ENCODE peak calls at places on chromosomes 3 and 15, in four cellular contexts. F, N, O and V are unnamed samples.

GRCh38 chr3:104388624-104389023 is 978.1 kb upstream of the ALCAM start:
- DNase-seq in F (no peak), N (peak; percentile 19), O (peak; percentile 5), V (no peak)

GRCh38 chr15:75493732-75494131 is 42.2 kb upstream of the SIN3A start:
- DNase-seq in F (no peak), N (no peak), O (no peak), V (no peak)

GRCh38 chr15:95498956-95499355 is 831.5 kb upstream of the NR2F2 start:
- DNase-seq in F (no peak), N (no peak), O (no peak), V (no peak)

GRCh38 chr3:71054312-71054711 is 529.2 kb downstream of the FOXP1 start:
- DNase-seq in F (no peak), N (no peak), O (no peak), V (no peak)

GRCh38 chr15:41894791-41895463 is 1.1 kb upstream of the SPTBN5 start:
- DNase-seq in F (peak; percentile 68), N (peak; percentile 78), O (peak; percentile 86), V (peak; percentile 82)

GRCh38 chr15:34914316-34914715 is 55.2 kb downstream of the AQR start:
- DNase-seq in F (no peak), N (no peak), O (no peak), V (no peak)

GRCh38 chr15:67201136-67201535 is 53.3 kb downstream of the AAGAB start:
- DNase-seq in F (no peak), N (no peak), O (no peak), V (no peak)

GRCh38 chr15:72323752-72324151 is 3.8 kb upstream of the CELF6 start:
- DNase-seq in F (no peak), N (no peak), O (no peak), V (no peak)

GRCh38 chr3:48243886-48244285 is 3.0 kb downstream of the ZNF589 start:
- DNase-seq in F (no peak), N (no peak), O (no peak), V (no peak)

GRCh38 chr3:48238506-48239085 is 2.3 kb upstream of the ZNF589 start:
- DNase-seq in F (no peak), N (no peak), O (no peak), V (no peak)

GRCh38 chr3:48240000-48240710 is 749 bp upstream of the ZNF589 start:
- DNase-seq in F (no peak), N (no peak), O (no peak), V (no peak)

GRCh38 chr3:48244462-48244861 is 3.6 kb downstream of the ZNF589 start:
- DNase-seq in F (no peak), N (no peak), O (no peak), V (no peak)

DNA sequence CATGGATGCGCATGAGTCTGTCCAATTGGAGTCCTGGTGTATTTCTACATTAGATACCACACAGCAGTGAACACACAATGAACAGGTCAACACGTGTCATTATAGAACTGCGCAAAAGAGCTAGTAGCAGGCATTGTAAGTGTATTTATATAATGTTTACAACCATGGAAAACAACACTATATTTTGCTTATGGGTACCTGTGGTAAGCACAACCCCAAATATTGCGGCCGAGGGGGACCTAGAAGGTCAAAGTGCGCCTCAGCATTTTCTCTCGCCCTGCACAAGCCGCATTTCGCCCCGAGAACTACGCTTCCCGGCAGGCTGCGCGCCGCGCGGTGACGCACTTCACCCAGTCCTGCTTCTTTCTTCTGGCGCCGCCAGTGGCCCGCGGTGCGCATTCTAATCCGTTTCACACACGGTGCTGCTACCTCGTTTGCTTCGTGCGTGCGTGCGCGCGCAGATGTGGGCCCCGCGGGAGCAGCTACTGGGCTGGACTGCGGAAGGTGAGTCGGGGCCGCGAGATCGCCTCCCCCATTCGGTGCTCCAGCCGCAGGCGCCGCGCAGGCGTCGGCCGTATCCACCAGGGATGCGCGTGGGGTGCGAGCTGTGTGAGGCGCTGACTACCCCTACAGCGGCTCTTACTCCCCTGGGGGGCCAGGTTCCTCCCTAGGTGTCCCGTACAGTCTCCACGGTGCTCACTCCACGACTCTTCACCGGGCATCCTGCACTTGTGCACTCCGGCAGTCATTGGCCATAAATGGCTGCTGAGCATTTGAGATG is at the start of gene ZNF589:
- DNase-seq in F (peak; percentile 97), N (peak; percentile 79), O (peak; percentile 94), V (peak; percentile 93)
- TF ChIP-seq CTCF in F (peak; percentile 23), N (peak; percentile 32), O (peak; percentile 48), V (peak; percentile 32)

DNA sequence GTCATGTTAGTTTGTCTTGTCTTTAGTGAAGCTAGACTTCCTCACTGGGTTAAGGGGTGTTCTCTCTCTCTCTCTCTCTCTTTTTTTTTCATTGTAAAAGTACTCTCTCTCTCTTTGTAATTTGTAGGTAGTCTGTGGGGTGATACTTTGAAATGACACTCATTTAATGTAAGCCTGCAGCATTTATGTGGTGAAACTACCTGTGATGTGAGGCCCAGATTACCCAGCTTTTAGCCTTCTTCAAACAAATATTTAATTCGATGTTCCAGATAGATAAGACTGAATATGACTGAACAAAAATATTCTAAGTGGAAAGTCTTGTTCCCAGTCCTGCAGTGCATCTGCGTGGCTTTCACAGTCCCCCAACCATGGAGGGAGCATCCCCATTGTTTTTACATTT is 49.7 kb downstream of the SQOR start:
- DNase-seq in F (no peak), N (no peak), O (no peak), V (no peak)
- TF ChIP-seq CTCF in F (no peak), N (no peak), O (no peak), V (no peak)

DNA sequence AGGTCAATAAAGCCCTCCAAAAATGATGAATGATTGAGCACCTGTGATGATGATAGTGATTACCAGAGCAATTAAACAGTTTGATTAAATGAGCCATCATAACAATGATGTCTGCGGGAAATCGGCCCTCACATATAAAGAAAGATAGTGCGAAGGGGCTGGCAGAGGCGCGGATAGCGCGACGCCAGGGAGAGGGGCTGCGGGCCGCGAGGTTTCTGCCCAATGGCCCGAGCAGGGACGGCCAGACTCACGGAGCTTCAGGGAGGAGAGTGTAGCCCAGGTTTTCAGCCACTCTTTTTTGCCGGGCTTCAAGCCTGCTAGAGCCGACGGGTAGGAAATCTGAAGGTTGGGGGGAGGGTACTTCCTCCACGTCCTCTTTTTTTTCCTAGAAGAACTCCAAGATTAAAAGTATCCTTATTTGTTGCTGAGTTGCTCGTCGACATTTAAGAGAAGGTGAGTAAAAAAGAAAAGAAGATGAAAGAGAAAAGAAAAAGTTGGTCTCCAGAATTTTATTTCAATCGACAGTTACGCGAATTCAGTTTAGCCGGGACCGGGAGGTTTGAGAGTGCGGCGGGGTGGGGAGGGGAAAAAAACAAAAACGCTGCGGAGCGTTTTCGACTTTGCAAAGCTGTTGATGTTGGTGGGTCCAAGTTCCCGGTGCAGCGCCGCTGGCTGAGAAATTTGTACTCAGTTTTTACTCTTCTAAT is 2.1 kb upstream of the MEIS2 start:
- DNase-seq in F (no peak), N (peak; percentile 33), O (no peak), V (no peak)
- TF ChIP-seq CTCF in F (no peak), N (no peak), O (no peak), V (no peak)

DNA sequence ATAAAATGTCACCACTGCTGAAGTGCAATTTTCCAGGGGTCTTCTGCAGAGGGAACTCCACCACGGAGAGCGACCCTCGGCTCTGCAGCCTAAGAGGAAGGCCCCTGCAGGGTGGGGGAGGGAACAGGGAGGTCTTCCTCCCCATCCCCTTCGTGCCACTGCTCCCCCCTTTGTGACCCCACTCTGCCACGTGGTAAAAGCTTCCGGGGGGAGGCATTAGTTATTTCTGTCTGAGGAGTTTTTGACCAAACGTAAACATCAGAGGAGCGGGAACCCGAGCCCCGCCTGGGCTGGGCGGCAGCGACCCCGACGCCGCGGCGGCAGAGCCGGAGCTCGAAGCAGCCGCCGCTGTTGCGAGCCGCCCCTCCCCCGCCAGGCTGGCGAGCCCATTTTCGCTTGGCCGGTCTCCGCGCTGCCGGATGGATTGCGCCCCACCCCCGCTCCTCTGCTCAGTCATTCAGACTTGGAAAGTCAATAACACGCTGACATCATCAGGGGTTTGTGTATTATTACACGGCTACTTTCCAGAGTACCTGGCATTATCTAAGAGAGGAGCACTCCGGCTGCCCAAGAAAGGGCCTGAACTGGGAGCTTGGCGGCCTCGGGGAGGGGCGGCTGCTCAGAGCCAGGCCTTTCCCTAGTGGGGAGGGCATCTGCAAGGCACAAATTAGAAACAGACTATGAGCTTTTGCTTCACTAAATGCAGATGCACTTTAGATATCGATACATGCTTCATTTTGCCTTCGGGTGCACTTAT is 162.5 kb upstream of the TBL1XR1 start:
- DNase-seq in F (peak; percentile 96), N (peak; percentile 99), O (peak; percentile 97), V (peak; percentile 97)
- TF ChIP-seq CTCF in F (no peak), N (no peak), O (no peak), V (peak; percentile 9)

GRCh38 chr3:123357275-123357674 is 91.6 kb downstream of the ADCY5 start:
- DNase-seq in F (no peak), N (no peak), O (no peak), V (no peak)

GRCh38 chr3:123365450-123366143 is 83.3 kb downstream of the ADCY5 start:
- DNase-seq in F (no peak), N (peak; percentile 21), O (peak; percentile 22), V (peak; percentile 32)

DNA sequence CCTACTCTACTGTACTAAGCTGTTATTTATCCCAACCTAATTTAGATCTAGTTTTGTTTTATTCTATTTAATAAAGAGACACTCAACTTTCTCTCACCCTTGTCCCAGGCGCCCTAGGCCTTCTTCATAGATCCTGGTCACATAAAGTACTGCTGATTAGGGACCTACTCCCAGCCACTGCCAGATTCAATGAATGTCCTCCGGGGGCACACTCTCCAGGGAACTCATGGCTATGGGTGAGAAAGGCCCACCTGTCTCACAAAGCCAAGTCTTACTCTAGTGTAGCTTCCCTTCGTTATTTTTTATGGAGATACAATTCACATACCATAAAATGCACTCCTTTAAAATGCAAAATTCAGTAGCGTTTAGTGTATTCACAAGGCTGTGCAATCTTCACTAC is 87.9 kb downstream of the ADCY5 start:
- DNase-seq in F (no peak), N (no peak), O (no peak), V (no peak)
- TF ChIP-seq CTCF in F (no peak), N (no peak), O (peak; percentile 15), V (no peak)

GRCh38 chr3:46187876-46188275 is 20.2 kb downstream of the CCR1 start:
- DNase-seq in F (no peak), N (peak; percentile 58), O (peak; percentile 89), V (no peak)
- TF ChIP-seq CTCF in F (no peak), N (no peak), O (no peak), V (no peak)

DNA sequence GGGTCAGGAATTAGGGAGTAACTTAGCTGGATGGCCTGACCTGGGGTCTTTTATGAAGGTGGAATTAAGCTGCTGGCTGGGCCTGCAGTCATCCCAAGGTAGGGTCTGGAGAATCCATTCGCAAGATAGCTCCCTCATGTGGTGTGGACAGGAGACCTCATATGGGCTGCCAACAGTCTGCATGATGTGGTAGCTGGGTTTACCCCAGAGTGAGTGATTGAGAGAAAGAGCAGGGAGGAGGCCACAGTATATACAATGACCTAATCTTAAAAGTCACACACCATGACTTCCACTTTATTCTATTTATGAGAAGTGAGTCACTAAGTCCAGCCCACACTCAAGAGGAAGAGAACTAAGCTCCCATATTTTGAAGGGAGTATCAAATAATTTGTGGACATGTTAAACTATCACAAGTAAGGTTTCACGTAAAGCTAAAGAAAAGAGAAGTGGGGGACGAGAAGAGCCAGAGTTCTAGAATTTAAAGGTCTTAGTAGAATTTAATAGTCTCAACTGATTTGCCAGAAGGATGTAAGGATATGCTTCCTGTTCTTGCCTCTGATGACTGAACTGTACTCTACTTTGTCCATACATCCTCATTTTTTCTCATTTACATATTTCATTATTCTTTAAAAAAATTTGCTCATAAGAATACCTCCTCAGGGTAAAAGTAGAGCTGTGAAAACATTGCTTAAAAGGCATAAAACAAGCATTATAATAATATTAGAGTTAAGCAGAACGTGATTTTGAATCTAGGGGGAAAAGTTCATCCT is 184.4 kb downstream of the PEX5L start:
- DNase-seq in F (no peak), N (peak; percentile 92), O (peak; percentile 46), V (no peak)
- TF ChIP-seq CTCF in F (no peak), N (peak; percentile 42), O (peak; percentile 6), V (no peak)